ENCODE peak calls at places on chromosomes 5 and 9, in eight cellular contexts. W is T-helper 1 cell; T is NCI-H1417; Z is RWPE1; V is heart left ventricle; D is activated CD4-positive, alpha-beta T cell treated with anti-CD3 and anti-CD28 coated beads, Interleukin-2, amount 10 ng/mL, durations not matched to agents 7 days and 5 days; H is RPMI7951; M is HEK293T. C is an unnamed sample.
A peak's percentile ranks its signal among the peaks of the same experiment; 100 is the strongest.

GRCh38 chr9:127135056-127135745 is 12.8 kb upstream of the ANGPTL2 start:
- DNase-seq in Z (no peak), D (no peak), V (no peak), T (no peak), M (no peak), W (no peak), H (no peak), C (no peak)

GRCh38 chr5:173062141-173062540 is 6.0 kb downstream of the CREBRF start:
- DNase-seq in H (no peak), V (no peak), W (no peak), D (no peak), T (no peak), Z (no peak), M (no peak), C (no peak)

GRCh38 chr5:108380531-108381021 is 1.3 kb downstream of the FBXL17 start:
- DNase-seq in Z (peak; percentile 60), D (peak; percentile 35), T (peak; percentile 32), H (peak; percentile 30), V (peak; percentile 77), M (peak; percentile 27), W (peak; percentile 30), C (peak; percentile 23)

GRCh38 chr9:129919836-129920235 is 84.6 kb downstream of the USP20 start:
- DNase-seq in W (no peak), D (no peak), M (no peak), V (no peak), Z (no peak), T (no peak), H (no peak), C (no peak)

GRCh38 chr5:135004376-135004775 is 29.7 kb downstream of the PITX1 start:
- DNase-seq in H (no peak), D (no peak), Z (no peak), W (no peak), M (no peak), V (no peak), T (no peak), C (no peak)

GRCh38 chr5:66757219-66757833 is 161.1 kb downstream of the MAST4 start:
- DNase-seq in D (peak; percentile 43), V (peak; percentile 56), H (peak; percentile 32), M (peak; percentile 27), T (peak; percentile 75), Z (peak; percentile 54), W (peak; percentile 12), C (no peak)

GRCh38 chr9:14372437-14373318 is 58.7 kb upstream of the NFIB start:
- DNase-seq in V (peak; percentile 48), H (peak; percentile 83), D (no peak), M (no peak), Z (peak; percentile 87), W (no peak), T (peak; percentile 16), C (no peak)

GRCh38 chr9:80775515-80775914 is 913.8 kb downstream of the TLE1 start:
- DNase-seq in V (no peak), Z (no peak), T (peak; percentile 40), H (no peak), W (no peak), M (no peak), D (no peak), C (no peak)

GRCh38 chr5:79962580-79963222 is 28.4 kb downstream of the MTX3 start:
- DNase-seq in V (no peak), W (no peak), T (no peak), M (no peak), D (no peak), Z (no peak), H (peak; percentile 68), C (peak; percentile 34)

GRCh38 chr9:110081395-110081794 is 126.6 kb downstream of the C9orf152 start:
- DNase-seq in W (no peak), M (no peak), T (no peak), H (peak; percentile 69), Z (no peak), D (no peak), V (no peak), C (no peak)

C was measured in 8988T.